ENCODE peak calls at places on chromosomes 16 and 17, in seven cellular contexts. X is H1, M is HCT116, F is HepG2, R is GM12878, Z is SK-N-SH, U is K562. W is an unnamed sample.

GRCh38 chr17:50665838-50666237 is 31.2 kb downstream of the ABCC3 start:
- DNase-seq in X (no peak), M (no peak), F (no peak), R (no peak), Z (no peak), U (no peak), W (no peak)

GRCh38 chr16:69112285-69113129 is 7.1 kb downstream of the HAS3 start:
- DNase-seq in X (no peak), M (no peak), F (peak; percentile 62), R (no peak), Z (peak; percentile 82), U (peak; percentile 78), W (peak; percentile 77)

GRCh38 chr16:31202402-31203385 is at the start of gene PYCARD:
- DNase-seq in X (no peak), M (no peak), F (no peak), R (no peak), Z (peak; percentile 60), U (peak; percentile 58), W (no peak)

GRCh38 chr16:86726340-86726739 is 148.0 kb downstream of the FOXL1 start:
- DNase-seq in X (no peak), M (no peak), F (no peak), R (no peak), Z (no peak), U (no peak), W (no peak)

GRCh38 chr16:87959391-87959968 is 8.2 kb downstream of the BANP start:
- DNase-seq in X (no peak), M (no peak), F (no peak), R (no peak), Z (no peak), U (peak; percentile 24), W (no peak)

GRCh38 chr16:24670623-24671454 is 58.6 kb upstream of the TNRC6A start:
- DNase-seq in X (no peak), M (no peak), F (no peak), R (no peak), Z (peak; percentile 81), U (no peak), W (no peak)

GRCh38 chr16:11949527-11949926 is 7.7 kb upstream of the NPIPB2 start:
- DNase-seq in X (no peak), M (peak; percentile 28), F (peak; percentile 73), R (no peak), Z (peak; percentile 68), U (peak; percentile 47), W (peak; percentile 82)

GRCh38 chr16:3945751-3946603 is 65.5 kb upstream of the CREBBP start:
- DNase-seq in X (no peak), M (peak; percentile 33), F (peak; percentile 20), R (no peak), Z (no peak), U (no peak), W (peak; percentile 76)

GRCh38 chr16:51150894-51151320 is at the start of gene SALL1:
- DNase-seq in X (no peak), M (no peak), F (no peak), R (no peak), Z (no peak), U (no peak), W (no peak)

GRCh38 chr16:2591476-2592240 is 53.8 kb downstream of the PDPK1 start:
- DNase-seq in X (no peak), M (no peak), F (no peak), R (no peak), Z (no peak), U (no peak), W (no peak)

GRCh38 chr17:11917415-11917814 is 79.9 kb downstream of the ZNF18 start:
- DNase-seq in X (no peak), M (no peak), F (no peak), R (no peak), Z (no peak), U (no peak), W (no peak)

GRCh38 chr16:88924834-88925539 is 52.0 kb downstream of the CBFA2T3 start:
- DNase-seq in X (peak; percentile 49), M (peak; percentile 72), F (peak; percentile 70), R (no peak), Z (peak; percentile 80), U (peak; percentile 58), W (peak; percentile 90)

GRCh38 chr16:27273670-27274522 is 5.3 kb upstream of the NSMCE1 start:
- DNase-seq in X (no peak), M (peak; percentile 97), F (peak; percentile 100), R (no peak), Z (no peak), U (no peak), W (no peak)

GRCh38 chr16:56245197-56245596 is 53.9 kb downstream of the GNAO1 start:
- DNase-seq in X (no peak), M (no peak), F (no peak), R (no peak), Z (no peak), U (no peak), W (no peak)

GRCh38 chr16:71426880-71427615 is 14.8 kb downstream of the TLE7 start:
- DNase-seq in X (no peak), M (no peak), F (no peak), R (no peak), Z (no peak), U (no peak), W (no peak)

GRCh38 chr16:51450913-51451312 is 299.8 kb upstream of the SALL1 start:
- DNase-seq in X (no peak), M (no peak), F (no peak), R (no peak), Z (no peak), U (no peak), W (no peak)

DNA sequence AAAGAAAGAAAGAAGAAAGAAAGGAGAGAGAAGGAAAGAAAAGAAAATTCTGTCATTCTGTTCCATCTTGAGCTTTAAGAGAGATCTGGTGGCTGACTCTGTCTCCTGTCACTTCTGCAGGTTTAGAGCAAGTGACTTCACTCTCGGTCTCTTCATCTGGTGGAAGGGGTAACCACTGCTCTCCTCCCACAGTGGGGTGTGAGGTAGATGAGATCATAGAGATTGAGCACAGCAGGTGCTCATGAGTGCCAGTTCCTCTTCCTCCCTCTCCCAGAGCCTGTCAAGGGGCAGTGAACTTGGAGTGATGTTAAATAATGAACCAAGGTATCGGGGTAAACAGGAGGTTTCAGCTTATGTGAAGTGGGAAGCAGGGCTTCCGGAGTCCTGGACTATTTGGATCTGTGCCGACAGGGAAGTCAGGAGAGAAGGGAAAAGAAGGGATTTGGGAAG is 47.7 kb downstream of the BEAN1 start:
- DNase-seq in X (no peak), M (no peak), F (no peak), R (peak; percentile 9), Z (no peak), U (no peak), W (no peak)
- TF ChIP-seq JUND in X (no peak), M (no peak), F (no peak), R (no peak), Z (no peak), U (no peak), W (no peak)

DNA sequence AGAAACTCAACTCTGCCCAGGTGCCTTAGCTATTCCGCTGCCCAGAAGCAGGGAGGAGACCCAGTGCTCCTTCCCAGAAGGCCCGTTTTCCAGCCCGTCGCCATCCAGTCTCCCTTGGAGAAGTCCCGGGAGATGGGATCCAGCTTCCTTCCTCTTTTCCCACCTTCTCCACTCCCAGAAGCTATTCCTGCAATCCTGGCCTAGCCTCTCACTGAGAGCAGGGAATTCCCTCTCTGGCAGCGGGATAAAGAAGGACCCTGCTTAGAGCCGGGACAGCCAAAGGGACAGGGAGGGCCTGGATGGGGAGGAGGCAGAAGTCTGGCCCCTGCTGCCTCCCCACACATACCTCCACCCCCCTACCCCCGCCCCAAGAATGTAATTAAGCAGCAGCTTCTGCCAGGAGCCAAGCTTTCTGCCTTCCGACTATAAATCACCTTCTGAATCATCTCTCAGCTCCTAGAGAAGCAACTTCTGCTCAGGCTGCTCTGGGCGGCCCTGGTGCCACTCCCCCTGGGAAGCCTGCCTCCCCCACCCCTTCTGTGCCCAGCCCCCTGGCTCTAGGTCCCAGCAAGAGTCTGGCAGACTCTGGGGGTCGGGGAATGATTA is 6.4 kb downstream of the WNT3 start:
- DNase-seq in X (no peak), M (no peak), F (no peak), R (no peak), Z (no peak), U (no peak), W (no peak)
- TF ChIP-seq JUND in X (no peak), M (no peak), F (no peak), R (no peak), Z (no peak), U (no peak), W (no peak)

DNA sequence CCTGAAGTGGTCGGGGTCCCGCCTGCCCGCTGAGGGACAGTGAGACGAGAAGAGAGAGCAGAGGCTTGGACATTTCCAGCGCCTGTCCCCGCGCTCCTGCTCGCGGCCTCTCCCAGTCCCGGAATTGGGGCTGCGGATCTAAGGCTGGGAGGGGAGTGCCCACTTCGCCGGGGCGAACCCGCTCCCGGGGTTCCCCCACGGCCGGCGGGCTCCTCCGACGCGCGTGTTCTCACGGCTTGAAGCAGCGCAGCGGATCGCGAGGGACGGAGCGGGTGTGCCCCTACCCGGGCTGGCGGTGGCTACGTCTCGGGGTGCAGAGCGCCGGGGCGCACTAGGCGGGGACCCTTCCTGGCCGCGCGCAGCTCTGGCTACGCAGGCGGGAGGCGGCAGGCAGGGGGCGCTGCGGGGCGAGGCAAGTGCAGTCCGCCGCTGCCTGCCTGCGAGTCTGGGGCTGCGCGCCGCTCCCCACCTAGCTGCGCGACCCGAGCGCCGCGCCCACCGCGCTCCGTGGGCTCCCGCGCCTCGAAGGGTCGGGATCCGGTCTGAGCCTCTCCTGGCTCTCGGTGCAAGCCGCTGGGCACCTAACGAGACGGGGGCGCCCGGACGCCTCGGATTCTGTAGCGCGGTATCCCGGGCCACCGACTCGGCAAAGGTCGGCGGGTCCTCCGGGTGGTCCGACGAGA is 1.2 kb downstream of the NGFR start:
- DNase-seq in X (no peak), M (no peak), F (no peak), R (no peak), Z (peak; percentile 96), U (peak; percentile 81), W (peak; percentile 59)
- TF ChIP-seq JUND in X (no peak), M (no peak), F (peak; percentile 25), R (no peak), Z (no peak), U (no peak), W (no peak)

GRCh38 chr17:37607637-37608368 is 1.4 kb downstream of the SYNRG start:
- DNase-seq in X (no peak), M (no peak), F (no peak), R (no peak), Z (no peak), U (no peak), W (no peak)

GRCh38 chr17:37605813-37606505 is 3.3 kb downstream of the SYNRG start:
- DNase-seq in X (no peak), M (no peak), F (no peak), R (no peak), Z (no peak), U (no peak), W (no peak)

GRCh38 chr17:37610971-37611370 is 1.8 kb upstream of the SYNRG start:
- DNase-seq in X (no peak), M (no peak), F (no peak), R (no peak), Z (no peak), U (no peak), W (no peak)

GRCh38 chr17:37609170-37610040 is at the start of gene SYNRG:
- DNase-seq in X (peak; percentile 87), M (peak; percentile 86), F (peak; percentile 92), R (peak; percentile 81), Z (peak; percentile 99), U (peak; percentile 99), W (peak; percentile 97)

GRCh38 chr17:37608369-37609169 is 649 bp downstream of the SYNRG start:
- DNase-seq in X (peak; percentile 27), M (no peak), F (peak; percentile 39), R (no peak), Z (peak; percentile 79), U (no peak), W (peak; percentile 37)
- TF ChIP-seq JUND in X (no peak), M (no peak), F (no peak), R (no peak), Z (no peak), U (no peak), W (no peak)

W was measured in T47D.